ENCODE peak calls at places on chromosomes 13 and 19, in four cellular contexts. M, C, J and E are unnamed samples.
A peak's percentile ranks its signal among the peaks of the same experiment; 100 is the strongest.

GRCh38 chr13:60347174-60347573 is 49.8 kb upstream of the TDRD3 start:
- DNase-seq in J (no peak), M (no peak), C (no peak), E (no peak)

GRCh38 chr19:4932711-4933110 is 23.4 kb downstream of the UHRF1 start:
- DNase-seq in M (no peak), C (no peak), J (no peak), E (no peak)

GRCh38 chr13:31213681-31214289 is 14.0 kb downstream of the B3GLCT start:
- DNase-seq in C (no peak), M (no peak), J (no peak), E (no peak)

GRCh38 chr19:17125052-17125727 is 49.6 kb downstream of the MYO9B start:
- DNase-seq in M (no peak), J (peak; percentile 91), C (no peak), E (no peak)

GRCh38 chr19:11814707-11815050 is 606 bp downstream of the ZNF440 start:
- DNase-seq in C (no peak), M (peak; percentile 47), J (no peak), E (no peak)

GRCh38 chr13:59422646-59423045 is 741.1 kb downstream of the DIAPH3 start:
- DNase-seq in C (no peak), M (no peak), J (no peak), E (no peak)

GRCh38 chr13:47798906-47799305 is 202.2 kb downstream of the SUCLA2 start:
- DNase-seq in M (no peak), J (no peak), C (peak; percentile 8), E (no peak)

GRCh38 chr19:49488863-49489537 is 1.6 kb downstream of the RPL13A start:
- DNase-seq in M (no peak), C (no peak), J (no peak), E (no peak)

GRCh38 chr19:43490759-43491158 is 13.8 kb downstream of the PHLDB3 start:
- DNase-seq in J (no peak), M (no peak), C (no peak), E (no peak)

GRCh38 chr19:41887711-41888382 is 4.9 kb downstream of the ARHGEF1 start:
- DNase-seq in M (no peak), C (peak; percentile 95), J (no peak), E (peak; percentile 73)

GRCh38 chr19:18494267-18494607 is 27.6 kb downstream of the ELL start:
- DNase-seq in M (no peak), C (no peak), J (no peak), E (no peak)

GRCh38 chr13:95494082-95494681 is 58.3 kb upstream of the CLDN10 start:
- DNase-seq in C (peak; percentile 55), J (no peak), M (peak; percentile 62), E (no peak)

GRCh38 chr13:44292545-44292944 is 81.1 kb upstream of the SERP2 start:
- DNase-seq in M (no peak), J (no peak), C (no peak), E (no peak)

GRCh38 chr13:42110410-42111155 is 62.1 kb downstream of the DGKH start:
- DNase-seq in C (peak; percentile 54), J (peak; percentile 68), M (peak; percentile 59), E (no peak)

GRCh38 chr13:66933994-66934393 is 296.1 kb downstream of the PCDH9 start:
- DNase-seq in C (no peak), M (peak; percentile 57), J (no peak), E (no peak)

GRCh38 chr19:36256853-36257511 is 42.1 kb downstream of the ZNF146 start:
- DNase-seq in C (no peak), J (no peak), M (no peak), E (no peak)

GRCh38 chr19:39499082-39499642 is 415 bp downstream of the DLL3 start:
- DNase-seq in J (no peak), C (no peak), M (no peak), E (peak; percentile 66)

GRCh38 chr19:9935409-9936062 is 779 bp downstream of the OLFM2 start:
- DNase-seq in M (no peak), C (no peak), J (no peak), E (peak; percentile 29)

GRCh38 chr13:99085139-99085845 is 107.4 kb upstream of the DOCK9 start:
- DNase-seq in C (no peak), J (no peak), M (peak; percentile 21), E (peak; percentile 30)

GRCh38 chr19:18759435-18760426 is 31.4 kb downstream of the COMP start:
- DNase-seq in C (no peak), J (no peak), M (no peak), E (no peak)

GRCh38 chr19:44847144-44848035 is 1.3 kb downstream of the NECTIN2 start:
- DNase-seq in M (peak; percentile 75), C (peak; percentile 42), J (no peak), E (peak; percentile 74)

GRCh38 chr13:35485451-35485850 is 9.0 kb upstream of the MAB21L1 start:
- DNase-seq in C (no peak), J (no peak), M (no peak), E (no peak)

GRCh38 chr19:20278342-20278741 is 111.3 kb downstream of the ZNF486 start:
- DNase-seq in C (peak; percentile 30), M (no peak), J (no peak), E (no peak)

GRCh38 chr13:27379694-27380596 is 44.5 kb upstream of the GTF3A start:
- DNase-seq in C (peak; percentile 60), J (no peak), M (peak; percentile 66), E (peak; percentile 85)

GRCh38 chr13:41985788-41986508 is 25.0 kb upstream of the VWA8 start:
- DNase-seq in M (no peak), J (no peak), C (no peak), E (no peak)

GRCh38 chr19:49591731-49592485 is 926 bp downstream of the PRR12 start:
- DNase-seq in J (no peak), C (no peak), M (peak; percentile 72), E (peak; percentile 70)

GRCh38 chr13:65470781-65471180 is 1759.4 kb downstream of the PCDH9 start:
- DNase-seq in C (no peak), J (no peak), M (no peak), E (no peak)

GRCh38 chr13:46119883-46120614 is 15.2 kb upstream of the CPB2 start:
- DNase-seq in M (peak; percentile 87), C (no peak), J (no peak), E (no peak)

GRCh38 chr19:50379602-50380001 is 3.3 kb downstream of the NR1H2 start:
- DNase-seq in C (no peak), M (no peak), J (no peak), E (no peak)

GRCh38 chr19:6204866-6205723 is 69.6 kb downstream of the ACSBG2 start:
- DNase-seq in C (peak; percentile 25), J (no peak), M (no peak), E (no peak)

GRCh38 chr19:53172892-53173291 is 14.0 kb upstream of the ZNF347 start:
- DNase-seq in C (peak; percentile 12), M (peak; percentile 19), J (no peak), E (no peak)

GRCh38 chr13:53020764-53021332 is 7.8 kb upstream of the OLFM4 start:
- DNase-seq in J (no peak), C (no peak), M (no peak), E (no peak)

GRCh38 chr19:40613669-40614594 is 12.8 kb downstream of the LTBP4 start:
- DNase-seq in J (peak; percentile 57), C (no peak), M (peak; percentile 92), E (peak; percentile 90)

DNA sequence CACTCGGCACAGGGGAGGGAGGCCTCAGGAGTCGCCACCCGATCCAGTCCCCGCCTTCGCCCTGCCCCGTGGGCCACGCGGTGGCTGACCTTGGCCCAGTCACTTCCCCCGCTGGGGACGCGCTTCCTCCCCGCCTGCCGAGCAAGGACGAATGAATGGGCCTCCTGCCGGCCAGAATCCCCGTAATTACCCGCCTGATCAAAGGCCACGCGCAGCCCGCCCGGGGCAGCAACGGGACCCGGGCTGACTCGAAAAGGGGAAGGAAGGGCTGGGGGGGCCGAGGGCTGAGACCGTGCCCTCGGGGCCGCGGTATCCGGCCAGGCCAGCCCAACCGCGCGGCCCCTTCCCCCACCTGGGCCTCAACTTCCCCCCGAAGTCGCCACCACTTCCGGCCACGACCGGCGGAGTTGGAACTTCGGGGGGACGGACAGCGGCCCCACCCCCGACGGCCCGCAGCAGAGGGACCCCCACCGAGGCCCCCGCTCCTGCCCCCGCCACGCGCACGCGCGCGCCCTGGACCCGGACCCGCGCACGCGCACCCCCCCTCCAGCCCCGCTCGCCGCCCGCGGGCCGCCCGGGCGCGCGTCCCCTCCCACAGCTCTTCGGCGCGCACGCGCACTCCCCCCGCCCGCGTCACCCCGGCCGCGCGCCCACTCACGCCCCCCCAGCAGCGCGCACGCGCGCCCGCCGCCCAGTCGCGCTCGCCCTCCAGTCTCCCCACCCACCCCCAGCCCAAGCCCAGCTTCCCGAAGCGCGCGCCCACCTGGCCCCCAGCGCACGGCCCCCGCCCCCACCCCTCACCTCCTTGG is 520 bp downstream of the ZNF787 start:
- DNase-seq in J (no peak), C (peak; percentile 86), M (peak; percentile 89), E (peak; percentile 52)
- TF ChIP-seq CREB1 in J (peak; percentile 41), C (no peak), M (peak; percentile 19), E (no peak)

GRCh38 chr13:114017028-114017630 is 43.3 kb upstream of the C13orf46 start:
- DNase-seq in J (no peak), M (peak; percentile 16), C (no peak), E (peak; percentile 55)
- TF ChIP-seq CTCF in J (no peak), M (peak; percentile 27), C (peak; percentile 29), E (no peak)

DNA sequence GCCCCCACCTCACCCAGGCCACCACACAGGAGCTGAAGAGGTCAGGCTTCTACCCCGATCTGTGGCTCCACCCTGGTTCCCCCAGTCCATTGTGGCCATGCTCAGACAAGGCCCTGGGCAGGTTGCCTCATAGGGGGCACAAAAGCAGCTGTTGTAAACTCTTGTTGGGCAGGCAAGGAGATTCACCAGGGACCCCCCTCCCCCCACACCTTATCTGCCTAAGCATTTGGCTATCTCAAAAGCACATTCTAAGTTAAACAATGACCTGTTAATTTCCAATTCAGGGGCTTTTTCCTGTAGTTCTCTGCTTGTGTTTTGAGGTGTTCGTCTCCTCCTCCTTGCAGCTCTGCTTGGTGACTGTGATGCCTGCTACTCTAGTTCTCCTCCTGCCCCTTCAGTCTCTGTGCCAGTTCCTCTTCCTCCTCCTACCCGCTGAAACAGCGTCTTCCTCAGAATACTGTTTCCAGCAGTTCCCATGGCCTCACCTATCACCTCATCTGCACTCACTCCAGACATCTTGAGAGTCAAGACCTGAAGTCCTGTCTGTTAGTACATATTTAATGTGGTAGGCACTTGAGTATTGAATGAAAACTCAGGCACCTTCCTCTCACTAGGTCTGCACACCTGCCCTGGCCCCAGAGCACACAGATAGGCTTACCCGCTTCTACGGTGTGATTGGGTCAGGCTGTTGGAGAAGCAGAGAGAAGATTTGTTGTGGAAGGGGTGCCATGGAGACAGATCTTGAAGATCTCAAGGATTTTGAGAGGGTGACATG is 31.7 kb downstream of the SPATA13 start:
- DNase-seq in J (no peak), M (peak; percentile 9), C (no peak), E (no peak)
- TF ChIP-seq ETV6 in J (no peak), M (no peak), C (no peak), E (no peak)

GRCh38 chr13:29802621-29803020 is 47.8 kb downstream of the UBL3 start:
- DNase-seq in J (no peak), C (no peak), M (no peak), E (no peak)
- TF ChIP-seq CREB1 in J (no peak), C (no peak), M (no peak), E (no peak)